ENCODE peak calls at places on chromosomes 7 and 10, in five cellular contexts. Z is cardiac muscle cell, I is AG10803, B is SJSA1, E is fibroblast of lung. X is an unnamed sample.

GRCh38 chr7:3995187-3995586 is 686.9 kb upstream of the FOXK1 start:
- DNase-seq in I (no peak), B (no peak), Z (no peak), E (no peak), X (no peak)

GRCh38 chr10:21260793-21261149 is 264.7 kb downstream of the SKIDA1 start:
- DNase-seq in B (no peak), I (peak), Z (peak), E (peak), X (no peak)

GRCh38 chr7:55296070-55296469 is 69.1 kb upstream of the LANCL2 start:
- DNase-seq in I (no peak), B (no peak), Z (no peak), E (no peak), X (no peak)

GRCh38 chr10:5292196-5292735 is 72.5 kb upstream of the UCN3 start:
- DNase-seq in I (no peak), Z (no peak), B (no peak), E (no peak), X (no peak)

GRCh38 chr10:70324341-70324861 is 40.6 kb upstream of the NPFFR1 start:
- DNase-seq in E (no peak), I (no peak), Z (no peak), B (no peak), X (no peak)

GRCh38 chr7:897771-898376 is 21.5 kb downstream of the GET4 start:
- DNase-seq in B (no peak), Z (peak), I (no peak), E (no peak), X (no peak)

GRCh38 chr7:63028376-63029206 is 970.1 kb upstream of the ZNF722 start:
- DNase-seq in I (no peak), E (no peak), B (no peak), Z (no peak), X (no peak)

GRCh38 chr10:66804911-66805310 is 120.9 kb upstream of the LRRTM3 start:
- DNase-seq in Z (no peak), I (no peak), E (no peak), B (no peak), X (no peak)

GRCh38 chr10:71404510-71405295 is 8.0 kb downstream of the CDH23 start:
- DNase-seq in Z (no peak), E (no peak), B (no peak), I (no peak), X (no peak)

GRCh38 chr10:28541695-28542365 is 8.9 kb downstream of the WAC start:
- DNase-seq in E (no peak), I (no peak), B (no peak), Z (no peak), X (no peak)

GRCh38 chr7:100544949-100545635 is 6.1 kb downstream of the AGFG2 start:
- DNase-seq in Z (peak), E (no peak), B (no peak), I (no peak), X (no peak)

GRCh38 chr10:110215751-110216150 is 8.3 kb downstream of the MXI1 start:
- DNase-seq in B (no peak), I (no peak), Z (no peak), E (no peak), X (no peak)

GRCh38 chr7:131034166-131034881 is 293.4 kb upstream of the MKLN1 start:
- DNase-seq in E (no peak), Z (no peak), I (peak), B (no peak), X (no peak)

GRCh38 chr7:95342642-95343252 is 18.4 kb upstream of the PON1 start:
- DNase-seq in Z (peak), E (no peak), I (no peak), B (no peak), X (no peak)

GRCh38 chr7:146496657-146497056 is 380.1 kb downstream of the CNTNAP2 start:
- DNase-seq in I (no peak), Z (no peak), B (no peak), E (no peak), X (no peak)

GRCh38 chr10:32031920-32032319 is 24.3 kb downstream of the KIF5B start:
- DNase-seq in I (no peak), B (no peak), Z (no peak), E (peak), X (no peak)

GRCh38 chr10:9951481-9952257 is 1066.0 kb upstream of the CELF2 start:
- DNase-seq in E (peak), Z (peak), I (no peak), B (no peak), X (no peak)

GRCh38 chr10:17790631-17791030 is 18.5 kb upstream of the MRC1 start:
- DNase-seq in E (no peak), I (peak), B (no peak), Z (no peak), X (no peak)

GRCh38 chr10:100146875-100147665 is 38.8 kb downstream of the ERLIN1 start:
- DNase-seq in I (peak), Z (peak), B (no peak), E (no peak), X (no peak)

GRCh38 chr10:7526017-7526400 is 115.2 kb upstream of the SFMBT2 start:
- DNase-seq in B (no peak), Z (no peak), I (no peak), E (no peak), X (no peak)

GRCh38 chr7:92802398-92802797 is 34.0 kb downstream of the CDK6 start:
- DNase-seq in Z (no peak), E (no peak), I (no peak), B (no peak), X (no peak)

GRCh38 chr7:151409555-151410404 is at the start of gene WDR86:
- DNase-seq in B (no peak), E (no peak), Z (peak), I (no peak), X (no peak)

GRCh38 chr10:119657725-119658124 is 6.5 kb downstream of the BAG3 start:
- DNase-seq in B (no peak), E (peak), I (no peak), Z (no peak), X (no peak)

GRCh38 chr10:119656760-119657159 is 5.6 kb downstream of the BAG3 start:
- DNase-seq in Z (no peak), I (no peak), E (no peak), B (no peak), X (no peak)

GRCh38 chr10:119653209-119653608 is 2.0 kb downstream of the BAG3 start:
- DNase-seq in I (no peak), E (no peak), B (peak), Z (no peak), X (no peak)

GRCh38 chr10:119654540-119654939 is 3.4 kb downstream of the BAG3 start:
- DNase-seq in I (no peak), B (no peak), Z (peak), E (no peak), X (peak)

DNA sequence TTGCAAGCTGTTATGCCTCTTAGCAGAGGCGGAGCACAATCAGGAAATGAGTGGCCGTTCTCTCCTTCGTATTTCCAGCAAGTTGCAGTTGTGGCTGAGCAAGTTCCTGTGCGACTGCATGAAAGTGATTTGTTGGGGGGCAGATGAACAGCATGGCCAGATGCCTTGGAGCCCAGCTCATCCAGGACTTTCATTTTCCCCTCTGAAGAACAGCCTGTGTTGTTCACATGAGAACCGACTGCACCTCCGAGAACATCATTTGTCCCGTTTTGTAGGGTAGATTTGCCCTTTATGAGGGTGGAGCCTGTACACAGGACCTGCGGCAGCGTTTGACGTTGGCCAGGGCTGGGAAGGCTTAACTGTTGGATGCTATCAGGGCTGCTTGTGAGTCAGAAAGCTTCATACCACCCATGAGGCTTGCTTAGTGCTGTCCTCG is 4.4 kb downstream of the BAG3 start:
- DNase-seq in B (peak), I (peak), Z (peak), E (peak), X (no peak)
- H3K4me3 ChIP-seq in B (peak), I (peak), Z (no peak), E (peak), X (peak)

GRCh38 chr7:133741703-133742102 is 385.4 kb upstream of the LRGUK start:
- DNase-seq in I (no peak), Z (no peak), B (no peak), E (no peak), X (no peak)

GRCh38 chr7:133739817-133740216 is 387.3 kb upstream of the LRGUK start:
- DNase-seq in Z (no peak), B (no peak), I (no peak), E (no peak), X (no peak)

GRCh38 chr7:133744451-133744850 is 382.7 kb upstream of the LRGUK start:
- DNase-seq in I (no peak), B (no peak), E (no peak), Z (no peak), X (no peak)

GRCh38 chr7:133742709-133743538 is 384.2 kb upstream of the LRGUK start:
- DNase-seq in E (peak), I (peak), Z (peak), B (peak), X (no peak)

GRCh38 chr7:133741078-133741477 is 386.1 kb upstream of the LRGUK start:
- DNase-seq in Z (no peak), I (no peak), B (no peak), E (no peak), X (no peak)
- H3K4me3 ChIP-seq in Z (no peak), I (no peak), B (no peak), E (no peak), X (no peak)

DNA sequence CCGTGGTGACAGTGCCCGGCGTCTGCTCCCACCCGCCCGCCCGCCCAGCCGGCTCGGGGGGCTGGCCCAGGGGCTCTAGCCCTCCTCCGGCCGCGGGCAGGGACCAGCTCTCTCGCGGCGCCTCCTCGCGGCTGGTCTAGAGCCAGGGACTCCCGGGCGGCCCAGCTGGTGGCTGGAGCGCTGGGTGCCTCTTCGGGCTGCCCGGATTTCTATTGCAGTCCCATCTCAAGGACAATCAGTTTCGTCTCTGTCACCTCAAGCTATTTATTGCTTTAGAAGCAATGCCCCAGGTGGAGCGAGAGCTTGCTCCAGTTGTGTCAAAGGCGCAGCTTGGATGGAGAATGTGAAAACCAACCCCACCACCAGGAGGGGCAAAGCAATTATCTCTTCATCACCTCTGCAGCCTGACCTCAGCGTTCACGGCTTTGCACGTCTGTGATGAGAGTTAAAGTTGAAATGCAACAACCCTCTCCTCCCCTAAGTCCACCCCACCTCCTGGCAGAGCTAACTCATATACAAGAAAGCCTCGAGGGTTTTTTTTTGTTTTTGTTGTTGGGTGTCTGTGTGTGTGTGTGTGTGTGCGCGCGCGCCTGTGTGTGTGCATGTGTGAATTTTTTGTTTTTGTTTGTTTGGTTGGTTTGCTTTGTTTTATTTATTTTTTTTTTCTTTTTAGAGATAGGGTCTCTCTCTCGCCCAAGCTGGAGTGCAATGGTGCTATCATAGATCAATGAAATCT is at the start of gene ITGA8:
- DNase-seq in Z (peak), I (peak), E (no peak), B (peak), X (peak)
- H3K4me3 ChIP-seq in Z (peak), I (peak), E (peak), B (peak), X (peak)

GRCh38 chr10:122464158-122464510 is 2.8 kb downstream of the HTRA1 start:
- DNase-seq in E (no peak), Z (no peak), B (no peak), I (no peak), X (no peak)

GRCh38 chr10:122462533-122463465 is 1.4 kb downstream of the HTRA1 start:
- DNase-seq in I (peak), B (peak), Z (peak), E (peak), X (no peak)

GRCh38 chr10:122463466-122464157 is 2.3 kb downstream of the HTRA1 start:
- DNase-seq in I (no peak), Z (no peak), B (no peak), E (no peak), X (no peak)

GRCh38 chr10:122465401-122465800 is 4.0 kb downstream of the HTRA1 start:
- DNase-seq in B (no peak), I (no peak), Z (no peak), E (no peak), X (no peak)

GRCh38 chr10:122464575-122464974 is 3.2 kb downstream of the HTRA1 start:
- DNase-seq in Z (no peak), I (no peak), E (no peak), B (no peak), X (no peak)
- H3K4me3 ChIP-seq in Z (no peak), I (no peak), E (peak), B (no peak), X (no peak)

GRCh38 chr10:127228195-127228785 is 31.9 kb upstream of the INSYN2A start:
- DNase-seq in E (no peak), Z (no peak), I (peak), B (no peak), X (no peak)

GRCh38 chr10:127227027-127227426 is 30.6 kb upstream of the INSYN2A start:
- DNase-seq in I (no peak), E (no peak), B (no peak), Z (no peak), X (no peak)

GRCh38 chr10:127227663-127228062 is 31.3 kb upstream of the INSYN2A start:
- DNase-seq in Z (no peak), I (no peak), B (no peak), E (no peak), X (no peak)
- H3K4me3 ChIP-seq in Z (no peak), I (no peak), B (no peak), E (no peak), X (no peak)

GRCh38 chr7:106283501-106283830 is 1.3 kb downstream of the NAMPT start:
- DNase-seq in B (no peak), I (no peak), E (no peak), Z (peak), X (no peak)
- H3K4me3 ChIP-seq in B (peak), I (peak), E (peak), Z (peak), X (peak)

X was measured in left lung.